ENCODE peak calls at places on chromosomes 5 and 9, in nine cellular contexts. O is lower leg skin, B is body of pancreas, A is upper lobe of left lung, P is spleen, R is HCT116, V is sigmoid colon, E is testis, Z is uterus. S is an unnamed sample.

GRCh38 chr9:132837501-132838268 is 40.4 kb downstream of the AK8 start:
- DNase-seq in O (no peak), E (no peak), Z (no peak), V (peak; percentile 39), A (no peak), B (no peak), R (no peak), P (no peak), S (no peak)

GRCh38 chr5:93018461-93018860 is 562.6 kb downstream of the NR2F1-AS1 start:
- DNase-seq in B (no peak), O (no peak), A (no peak), Z (no peak), V (no peak), P (no peak), E (no peak), R (no peak), S (no peak)

GRCh38 chr9:137195525-137196220 is 4.9 kb downstream of the TPRN start:
- DNase-seq in P (no peak), E (no peak), R (no peak), V (no peak), O (no peak), B (peak; percentile 83), Z (no peak), A (no peak), S (no peak)

GRCh38 chr5:38793099-38793498 is 52.7 kb upstream of the OSMR start:
- DNase-seq in A (peak; percentile 72), V (no peak), Z (no peak), E (no peak), R (no peak), O (no peak), B (no peak), P (no peak), S (no peak)

GRCh38 chr5:10103098-10103497 is 146.6 kb downstream of the ATPSCKMT start:
- DNase-seq in Z (no peak), P (no peak), V (no peak), B (no peak), R (no peak), O (no peak), E (no peak), A (no peak), S (no peak)

GRCh38 chr5:177169271-177169670 is 35.7 kb downstream of the NSD1 start:
- DNase-seq in R (no peak), E (no peak), Z (no peak), P (no peak), V (no peak), A (no peak), B (no peak), O (no peak), S (no peak)

GRCh38 chr9:131707677-131708612 is 31.9 kb downstream of the RAPGEF1 start:
- DNase-seq in R (no peak), Z (no peak), E (peak; percentile 80), P (no peak), O (no peak), V (peak; percentile 72), A (peak; percentile 86), B (peak; percentile 96), S (peak; percentile 75)

GRCh38 chr5:72555871-72556270 is 48.7 kb upstream of the ZNF366 start:
- DNase-seq in O (no peak), R (no peak), B (no peak), E (no peak), A (no peak), V (no peak), Z (no peak), P (no peak), S (no peak)

GRCh38 chr5:121429761-121430160 is 421.9 kb upstream of the FTMT start:
- DNase-seq in B (no peak), V (no peak), P (no peak), Z (no peak), A (no peak), R (no peak), O (no peak), E (no peak), S (no peak)

GRCh38 chr5:17727212-17727611 is 93.0 kb downstream of the TAF11L14 start:
- DNase-seq in O (no peak), Z (no peak), E (no peak), R (no peak), P (no peak), A (no peak), B (no peak), V (no peak), S (no peak)

GRCh38 chr9:36911601-36912412 is 122.3 kb downstream of the PAX5 start:
- DNase-seq in V (peak; percentile 54), Z (no peak), B (no peak), A (no peak), E (no peak), P (no peak), O (no peak), R (no peak), S (no peak)

GRCh38 chr5:130571076-130571475 is 594.0 kb downstream of the HINT1 start:
- DNase-seq in B (no peak), P (no peak), R (no peak), E (no peak), A (no peak), V (no peak), Z (no peak), O (no peak), S (no peak)

GRCh38 chr9:73911814-73912213 is 585.3 kb upstream of the RORB start:
- DNase-seq in A (no peak), V (no peak), Z (no peak), R (no peak), P (no peak), E (no peak), O (no peak), B (no peak), S (no peak)

GRCh38 chr9:112914524-112914923 is 23.8 kb upstream of the SLC46A2 start:
- DNase-seq in A (no peak), O (no peak), Z (no peak), V (no peak), E (no peak), P (no peak), R (no peak), B (no peak), S (no peak)

GRCh38 chr5:150412319-150413175 is at the start of gene CD74:
- DNase-seq in E (peak; percentile 91), R (no peak), V (peak; percentile 89), Z (peak; percentile 75), O (peak; percentile 69), A (peak; percentile 99), B (peak; percentile 92), P (peak; percentile 97), S (peak; percentile 85)

GRCh38 chr9:80866121-80866520 is 823.2 kb downstream of the TLE1 start:
- DNase-seq in E (no peak), A (no peak), V (no peak), Z (no peak), P (no peak), B (no peak), O (no peak), R (no peak), S (no peak)

GRCh38 chr9:89999534-90000370 is 394.9 kb downstream of the GADD45G start:
- DNase-seq in P (peak; percentile 88), O (peak; percentile 58), V (peak; percentile 88), Z (peak; percentile 47), E (peak; percentile 90), B (peak; percentile 95), R (no peak), A (peak; percentile 88), S (no peak)
- TF ChIP-seq POLR2A in P (no peak), O (no peak), V (no peak), Z (no peak), E (no peak), B (peak; percentile 57), R (no peak), A (peak; percentile 63), S (no peak)

DNA sequence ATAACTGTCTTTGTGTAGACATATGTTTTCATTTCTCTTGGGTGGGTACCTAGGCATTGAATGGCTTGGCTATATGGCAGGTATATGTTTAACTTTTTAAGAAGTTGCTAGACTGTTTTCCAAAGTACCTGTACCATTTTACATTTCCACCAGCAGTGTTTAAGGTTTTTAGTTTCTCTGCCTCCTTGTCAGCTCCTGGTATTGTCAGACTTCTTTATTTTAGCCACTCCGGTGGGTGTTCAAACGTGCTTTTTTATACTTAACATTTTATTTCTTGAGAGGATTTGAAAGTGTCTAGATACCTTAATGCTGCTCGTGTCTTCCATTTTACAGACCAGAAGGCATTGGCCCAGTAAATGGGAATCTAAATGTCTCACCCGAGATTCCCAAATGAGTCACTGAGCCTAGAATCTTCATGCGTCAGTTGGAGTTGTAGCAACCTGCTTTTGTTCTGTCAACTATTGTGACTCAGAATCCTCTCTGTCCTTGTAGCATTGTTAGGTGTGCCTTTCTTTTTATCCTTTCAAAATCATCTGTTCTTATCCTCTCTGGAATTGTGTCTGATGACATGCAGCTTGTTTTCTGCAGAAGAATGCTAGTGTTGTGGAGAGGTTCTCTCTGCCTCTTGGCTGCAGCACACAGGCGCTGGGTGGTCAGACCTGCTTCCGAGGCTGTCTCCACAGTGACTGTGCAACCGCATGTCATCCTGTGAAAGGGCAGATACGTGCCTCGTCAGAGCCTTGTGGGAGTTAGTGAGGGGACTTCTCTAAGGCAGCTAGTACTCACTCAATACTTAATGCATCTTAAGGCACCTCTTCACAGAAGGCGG is 291.8 kb downstream of the AOPEP start:
- DNase-seq in B (peak; percentile 48), R (peak; percentile 32), Z (no peak), V (peak; percentile 72), P (no peak), E (no peak), O (no peak), A (peak; percentile 54), S (no peak)
- H3K4me3 ChIP-seq in B (no peak overlapping the region), R (no peak overlapping the region), Z (peak overlapping the region; percentile 4), V (no peak overlapping the region), P (no peak overlapping the region), E (no peak overlapping the region), O (no peak overlapping the region), A (no peak overlapping the region), S (peak overlapping the region; percentile 4)

DNA sequence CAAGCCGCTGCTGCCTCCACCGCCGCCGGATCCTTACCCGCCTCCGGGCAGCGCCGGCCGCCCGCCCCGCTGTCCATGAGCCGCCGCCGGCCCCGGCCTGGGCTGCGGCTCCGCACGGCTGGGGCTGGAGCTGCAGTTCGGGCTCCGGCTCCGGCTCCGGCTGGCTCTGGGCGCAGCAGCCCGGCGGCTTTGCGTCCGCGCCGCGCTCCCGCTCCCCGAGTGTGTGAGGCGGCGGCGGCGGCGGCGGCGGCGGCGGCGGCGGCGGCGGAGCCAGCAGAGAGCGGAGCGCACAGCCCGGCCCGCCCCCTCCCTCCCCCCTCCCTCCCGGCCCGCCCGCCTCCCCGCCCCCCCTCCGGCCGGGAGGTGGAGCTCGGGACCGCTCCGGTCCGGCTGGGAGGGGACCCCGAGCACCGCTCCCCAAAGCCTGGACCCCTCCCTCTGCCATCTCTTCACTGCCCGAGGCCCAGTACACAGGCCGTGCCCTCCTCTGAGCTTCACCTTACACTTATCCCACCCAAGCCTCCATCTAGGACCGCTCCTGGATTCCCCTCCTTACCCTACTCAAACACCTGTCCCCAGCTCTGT is at the start of gene PCDH1:
- DNase-seq in P (peak; percentile 82), O (no peak), R (no peak), V (no peak), B (peak; percentile 60), Z (peak; percentile 22), A (no peak), E (peak; percentile 22), S (no peak)
- TF ChIP-seq POLR2A in P (no peak), O (no peak), R (no peak), V (no peak), B (peak; percentile 32), Z (peak; percentile 45), A (peak; percentile 75), E (no peak), S (no peak)

DNA sequence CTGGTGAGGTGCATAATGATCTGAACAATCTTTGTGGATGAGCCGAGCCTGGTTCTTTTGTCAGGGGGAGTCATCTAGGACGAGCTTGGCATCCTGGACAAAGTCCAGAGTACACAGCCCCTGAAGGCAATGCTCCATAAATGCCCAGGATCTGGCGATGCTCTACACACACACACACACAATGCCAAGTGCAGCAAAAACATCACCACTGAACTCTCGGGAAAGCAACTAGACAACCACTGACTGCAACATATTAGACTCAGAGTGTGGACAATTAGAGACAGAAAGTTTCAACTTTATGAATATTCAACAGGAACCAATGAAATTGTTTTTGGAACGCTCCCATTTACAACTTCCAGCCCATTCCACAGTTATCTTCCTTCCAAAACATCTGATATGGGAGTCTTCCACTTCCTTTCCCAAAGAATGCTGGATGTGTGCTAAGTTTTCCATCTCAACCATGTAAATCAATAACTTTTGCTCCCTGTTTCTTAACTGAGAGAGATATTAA is 227.6 kb upstream of the ANKRD55 start:
- DNase-seq in P (no peak), Z (no peak), R (no peak), V (no peak), B (no peak), O (peak; percentile 11), E (no peak), A (no peak), S (no peak)
- H3K4me3 ChIP-seq in P (no peak overlapping the region), Z (no peak overlapping the region), R (no peak overlapping the region), V (no peak overlapping the region), B (no peak overlapping the region), O (no peak overlapping the region), E (no peak overlapping the region), A (no peak overlapping the region), S (no peak overlapping the region)